ENCODE peak calls at places on chromosome 16, in six cellular contexts. Z is A549, U is WTC11, X is body of pancreas, K is adrenal gland, P is neural crest cell. W is an unnamed sample.

GRCh38 chr16:59973966-59974365 is 1239.8 kb upstream of the GOT2 start:
- DNase-seq in Z (no peak), U (no peak), X (no peak), K (no peak), P (no peak), W (no peak)

GRCh38 chr16:87464691-87465300 is 28.0 kb downstream of the ZCCHC14 start:
- DNase-seq in Z (no peak), U (no peak), X (peak; percentile 77), K (peak; percentile 92), P (no peak), W (peak; percentile 45)

GRCh38 chr16:680625-680945 is 375 bp downstream of the STUB1 start:
- DNase-seq in Z (no peak), U (no peak), X (no peak), K (no peak), P (no peak), W (no peak)

GRCh38 chr16:8874388-8874787 is 5.6 kb upstream of the CARHSP1 start:
- DNase-seq in Z (no peak), U (no peak), X (no peak), K (no peak), P (no peak), W (no peak)

GRCh38 chr16:85610446-85611204 is 2.5 kb upstream of the GSE1 start:
- DNase-seq in Z (peak; percentile 85), U (peak; percentile 94), X (peak; percentile 91), K (peak; percentile 88), P (peak; percentile 92), W (peak; percentile 95)

GRCh38 chr16:54313789-54314188 is 27.2 kb upstream of the IRX3 start:
- DNase-seq in Z (no peak), U (no peak), X (no peak), K (no peak), P (no peak), W (no peak)

GRCh38 chr16:63323722-63324121 is 1287.5 kb upstream of the CDH8 start:
- DNase-seq in Z (no peak), U (no peak), X (no peak), K (no peak), P (no peak), W (no peak)

GRCh38 chr16:75250089-75250808 is 1.2 kb downstream of the BCAR1 start:
- DNase-seq in Z (peak; percentile 63), U (peak; percentile 46), X (peak; percentile 90), K (no peak), P (no peak), W (no peak)

GRCh38 chr16:24535827-24536226 is 3.5 kb upstream of the RBBP6 start:
- DNase-seq in Z (no peak), U (no peak), X (no peak), K (no peak), P (no peak), W (no peak)

GRCh38 chr16:57775661-57776469 is 26.4 kb downstream of the KIFC3 start:
- DNase-seq in Z (no peak), U (peak; percentile 92), X (peak; percentile 55), K (no peak), P (peak; percentile 63), W (peak; percentile 82)

GRCh38 chr16:72832640-72833039 is 215.3 kb downstream of the ZFHX3 start:
- DNase-seq in Z (peak; percentile 73), U (peak; percentile 93), X (peak; percentile 75), K (peak; percentile 79), P (peak; percentile 94), W (peak; percentile 90)

GRCh38 chr16:1333854-1334719 is 642 bp downstream of the BAIAP3 start:
- DNase-seq in Z (no peak), U (peak; percentile 41), X (no peak), K (no peak), P (no peak), W (no peak)

GRCh38 chr16:57908409-57908987 is 62.4 kb downstream of the CNGB1 start:
- DNase-seq in Z (no peak), U (no peak), X (no peak), K (no peak), P (no peak), W (no peak)

GRCh38 chr16:86986136-86986535 is 331.1 kb downstream of the C16orf95 start:
- DNase-seq in Z (no peak), U (no peak), X (no peak), K (no peak), P (no peak), W (no peak)

GRCh38 chr16:84071151-84071550 is 28.6 kb upstream of the SLC38A8 start:
- DNase-seq in Z (no peak), U (no peak), X (no peak), K (no peak), P (no peak), W (no peak)

GRCh38 chr16:75380870-75381269 is 52.4 kb downstream of the CFDP1 start:
- DNase-seq in Z (no peak), U (no peak), X (no peak), K (no peak), P (no peak), W (no peak)

GRCh38 chr16:56190903-56191806 is at the start of gene GNAO1:
- DNase-seq in Z (peak; percentile 46), U (peak; percentile 71), X (peak; percentile 49), K (peak; percentile 43), P (peak; percentile 61), W (peak; percentile 34)

GRCh38 chr16:28274676-28275075 is 17.6 kb upstream of the SBK1 start:
- DNase-seq in Z (no peak), U (no peak), X (no peak), K (no peak), P (no peak), W (no peak)

GRCh38 chr16:85982563-85982939 is 83.6 kb downstream of the IRF8 start:
- DNase-seq in Z (no peak), U (no peak), X (peak; percentile 20), K (peak; percentile 28), P (no peak), W (no peak)

GRCh38 chr16:76265434-76266045 is 11.7 kb upstream of the CNTNAP4 start:
- DNase-seq in Z (peak; percentile 3), U (peak; percentile 74), X (peak; percentile 22), K (no peak), P (peak; percentile 64), W (peak; percentile 18)

GRCh38 chr16:59645194-59645593 is 911.1 kb upstream of the GOT2 start:
- DNase-seq in Z (no peak), U (no peak), X (no peak), K (no peak), P (no peak), W (no peak)

GRCh38 chr16:10579965-10580918 is at the start of gene EMP2:
- DNase-seq in Z (peak; percentile 90), U (peak; percentile 80), X (peak; percentile 77), K (peak; percentile 43), P (peak; percentile 63), W (peak; percentile 66)

GRCh38 chr16:73122604-73123386 is 74.9 kb upstream of the ZFHX3 start:
- DNase-seq in Z (no peak), U (no peak), X (no peak), K (peak; percentile 35), P (no peak), W (no peak)

GRCh38 chr16:80303691-80304090 is 237.1 kb upstream of the DYNLRB2 start:
- DNase-seq in Z (no peak), U (no peak), X (no peak), K (no peak), P (no peak), W (no peak)

GRCh38 chr16:88058136-88058535 is 106.9 kb downstream of the BANP start:
- DNase-seq in Z (no peak), U (no peak), X (no peak), K (no peak), P (no peak), W (no peak)

GRCh38 chr16:54273566-54273965 is 13.0 kb downstream of the IRX3 start:
- DNase-seq in Z (no peak), U (no peak), X (no peak), K (no peak), P (no peak), W (no peak)

GRCh38 chr16:49213594-49213993 is 68.0 kb downstream of the CBLN1 start:
- DNase-seq in Z (no peak), U (peak; percentile 22), X (no peak), K (no peak), P (no peak), W (no peak)

DNA sequence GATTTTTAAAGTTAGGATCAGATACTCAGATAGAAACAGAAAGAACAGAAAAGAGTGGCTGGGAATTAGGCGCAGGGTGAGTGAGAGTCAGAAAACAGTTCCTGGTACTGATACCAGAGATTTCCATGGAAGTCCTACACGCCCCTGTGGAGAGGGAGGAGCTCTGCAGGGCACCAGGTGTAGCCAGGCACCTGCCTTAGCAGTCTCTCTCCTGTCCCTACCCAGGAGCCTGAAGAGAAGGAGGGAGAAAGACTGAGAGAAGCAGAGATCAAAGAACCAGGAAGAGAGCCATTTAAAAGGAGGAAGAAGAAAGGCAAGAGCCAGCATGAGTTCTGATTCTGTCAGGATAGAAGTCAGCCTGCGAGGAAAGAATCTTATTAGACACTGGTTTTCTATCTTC is 65.0 kb downstream of the CBLN1 start:
- DNase-seq in Z (no peak), U (peak; percentile 29), X (no peak), K (no peak), P (no peak), W (no peak)
- TF ChIP-seq CTCF in Z (no peak), U (no peak), X (no peak), K (no peak), P (no peak), W (no peak)

GRCh38 chr16:5761592-5761991 is 664.0 kb upstream of the EEF2KMT start:
- DNase-seq in Z (no peak), U (no peak), X (no peak), K (no peak), P (no peak), W (no peak)

GRCh38 chr16:5751216-5751615 is 653.6 kb upstream of the EEF2KMT start:
- DNase-seq in Z (no peak), U (no peak), X (no peak), K (no peak), P (no peak), W (no peak)

GRCh38 chr16:5756969-5757368 is 659.4 kb upstream of the EEF2KMT start:
- DNase-seq in Z (no peak), U (no peak), X (no peak), K (no peak), P (no peak), W (peak; percentile 6)
- TF ChIP-seq CTCF in Z (no peak), U (no peak), X (no peak), K (no peak), P (peak; percentile 19), W (no peak)

GRCh38 chr16:67942510-67943255 is 1.2 kb downstream of the LCAT start:
- DNase-seq in Z (no peak), U (no peak), X (no peak), K (no peak), P (no peak), W (no peak)

GRCh38 chr16:67945392-67945933 is 1.5 kb upstream of the LCAT start:
- DNase-seq in Z (no peak), U (no peak), X (no peak), K (no peak), P (no peak), W (no peak)

GRCh38 chr16:67944690-67945391 is 921 bp upstream of the LCAT start:
- DNase-seq in Z (no peak), U (no peak), X (no peak), K (no peak), P (no peak), W (no peak)

GRCh38 chr16:67943256-67943618 is 683 bp downstream of the LCAT start:
- DNase-seq in Z (no peak), U (no peak), X (no peak), K (no peak), P (no peak), W (no peak)

GRCh38 chr16:67943619-67944503 is at the start of gene LCAT:
- DNase-seq in Z (no peak), U (no peak), X (no peak), K (peak; percentile 80), P (no peak), W (no peak)
- TF ChIP-seq CTCF in Z (no peak), U (no peak), X (no peak), K (no peak), P (no peak), W (no peak)

GRCh38 chr16:77853125-77853524 is 64.8 kb downstream of the VAT1L start:
- DNase-seq in Z (no peak), U (no peak), X (no peak), K (no peak), P (no peak), W (no peak)
- TF ChIP-seq CTCF in Z (no peak), U (no peak), X (no peak), K (no peak), P (no peak), W (no peak)

W was measured in endothelial cell.